ENCODE peak calls at places on chromosomes 4 and X, in ten cellular contexts. O is heart left ventricle, S is tibial artery, G is IMR-90, P is ovary, I is osteocyte, R is MCF 10A, E is GM13977, X is transverse colon, W is Calu3. A is an unnamed sample.

GRCh38 chr4:185201983-185202962 is 1.5 kb downstream of the CFAP97 start:
- DNase-seq in P (no peak), R (no peak), X (no peak), W (peak), I (no peak), G (peak), E (no peak), S (no peak), O (no peak), A (no peak)

GRCh38 chrX:39725928-39726619 is 371.7 kb downstream of the BCOR start:
- DNase-seq in E (no peak), R (peak), S (no peak), G (peak), X (no peak), O (peak), I (no peak), P (no peak), W (no peak), A (no peak)

GRCh38 chr4:71941001-71941400 is 90.8 kb upstream of the NPFFR2 start:
- DNase-seq in O (no peak), W (peak), P (no peak), R (peak), E (peak), G (peak), S (no peak), I (no peak), X (peak), A (peak)

GRCh38 chr4:4762300-4762699 is 97.2 kb upstream of the MSX1 start:
- DNase-seq in G (no peak), S (no peak), E (no peak), O (no peak), W (no peak), I (no peak), P (no peak), R (no peak), X (no peak), A (no peak)

GRCh38 chrX:131067216-131067615 is 9.1 kb downstream of the ARHGAP36 start:
- DNase-seq in X (no peak), S (no peak), I (no peak), O (no peak), G (no peak), R (no peak), W (no peak), E (no peak), P (no peak), A (no peak)

GRCh38 chr4:16858275-16858752 is 40.1 kb downstream of the LDB2 start:
- DNase-seq in I (no peak), W (no peak), P (no peak), X (no peak), R (peak), G (peak), E (no peak), O (peak), S (no peak), A (no peak)

GRCh38 chr4:88975925-88976511 is 81.0 kb downstream of the FAM13A start:
- DNase-seq in O (no peak), I (no peak), G (no peak), W (no peak), P (no peak), E (no peak), S (no peak), X (no peak), R (no peak), A (no peak)

GRCh38 chr4:4763815-4764202 is 95.7 kb upstream of the MSX1 start:
- DNase-seq in S (no peak), O (no peak), E (no peak), X (no peak), G (peak), R (no peak), I (no peak), W (no peak), P (no peak), A (no peak)

GRCh38 chrX:41475611-41476241 is 28.6 kb downstream of the NYX start:
- DNase-seq in G (no peak), P (no peak), O (no peak), R (no peak), W (no peak), S (no peak), E (no peak), X (no peak), I (no peak), A (no peak)

GRCh38 chr4:87492617-87493016 is 36.6 kb downstream of the SPARCL1 start:
- DNase-seq in W (no peak), G (no peak), O (no peak), X (no peak), I (no peak), E (no peak), R (no peak), S (no peak), P (no peak), A (no peak)

GRCh38 chrX:9148626-9149385 is 114.9 kb upstream of the FAM9B start:
- DNase-seq in P (no peak), W (no peak), G (peak), I (no peak), X (no peak), S (peak), O (no peak), R (peak), E (no peak), A (no peak)

GRCh38 chr4:25113915-25114904 is 46.0 kb downstream of the SEPSECS start:
- DNase-seq in W (no peak), S (no peak), G (peak), R (peak), P (no peak), E (no peak), I (no peak), X (no peak), O (no peak), A (no peak)

GRCh38 chr4:159764343-159764952 is 661.6 kb downstream of the RAPGEF2 start:
- DNase-seq in O (no peak), I (no peak), P (no peak), E (peak), W (peak), X (no peak), S (no peak), R (peak), G (no peak), A (no peak)

GRCh38 chrX:105869676-105870075 is 47.3 kb downstream of the NRK start:
- DNase-seq in G (peak), P (no peak), O (no peak), X (no peak), I (no peak), W (no peak), R (no peak), E (no peak), S (no peak), A (no peak)

GRCh38 chr4:1767770-1768366 is 25.2 kb upstream of the FGFR3 start:
- DNase-seq in I (no peak), O (no peak), G (peak), S (no peak), R (no peak), E (peak), P (no peak), W (peak), X (peak), A (peak)

GRCh38 chrX:13906103-13906502 is 89.2 kb upstream of the GPM6B start:
- DNase-seq in W (no peak), X (no peak), I (no peak), S (no peak), O (no peak), G (no peak), E (no peak), R (no peak), P (no peak), A (no peak)

GRCh38 chr4:84644087-84644486 is 61.2 kb downstream of the CDS1 start:
- DNase-seq in R (no peak), S (no peak), I (no peak), E (no peak), P (no peak), O (no peak), W (no peak), G (no peak), X (no peak), A (no peak)

GRCh38 chrX:20270557-20270880 is 3.8 kb upstream of the RPS6KA3 start:
- DNase-seq in S (no peak), X (no peak), I (no peak), O (no peak), W (no peak), R (peak), P (no peak), E (no peak), G (peak), A (no peak)

GRCh38 chr4:5330339-5330738 is 279.1 kb downstream of the STK32B start:
- DNase-seq in S (no peak), X (no peak), E (no peak), G (no peak), I (no peak), P (no peak), W (no peak), R (no peak), O (no peak), A (no peak)

GRCh38 chrX:5650904-5651303 is 577.8 kb downstream of the NLGN4X start:
- DNase-seq in S (no peak), R (no peak), G (no peak), X (no peak), O (no peak), P (no peak), I (no peak), W (no peak), E (no peak), A (no peak)

GRCh38 chr4:68361146-68361589 is 11.3 kb upstream of the YTHDC1 start:
- DNase-seq in E (no peak), P (no peak), X (no peak), O (no peak), I (no peak), R (peak), S (no peak), W (peak), G (peak), A (no peak)

DNA sequence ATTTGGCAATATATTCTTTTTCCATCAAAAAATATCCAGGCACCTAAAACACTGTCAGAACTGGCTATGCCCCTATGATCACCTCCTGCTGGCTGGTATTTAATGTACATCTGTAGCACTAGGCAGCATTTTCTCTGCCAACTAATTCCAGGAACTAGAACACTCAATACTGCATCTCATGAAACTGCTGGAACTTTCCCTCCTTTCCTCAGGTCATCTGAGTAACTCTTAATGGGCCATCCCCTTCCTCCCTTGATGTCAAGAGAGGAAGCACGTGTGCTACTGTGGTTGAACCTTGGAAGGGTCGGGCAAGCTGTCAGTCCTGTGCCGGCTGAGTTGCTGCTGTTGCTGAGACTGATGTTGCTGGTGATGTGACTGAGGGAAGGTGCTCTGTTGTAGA is 39.4 kb downstream of the TMEM165 start:
- DNase-seq in W (peak), P (no peak), G (peak), E (no peak), I (no peak), X (no peak), O (no peak), S (no peak), R (peak), A (no peak)
- TF ChIP-seq CTCF in W (peak), P (no peak), G (peak), E (peak), I (peak), X (peak), O (no peak), S (no peak), R (peak), A (no peak)

GRCh38 chr4:21514022-21514421 is 434.6 kb downstream of the KCNIP4 start:
- DNase-seq in X (no peak), G (no peak), W (no peak), R (no peak), P (no peak), S (no peak), I (no peak), E (no peak), O (no peak), A (no peak)

GRCh38 chr4:21507439-21507838 is 441.1 kb downstream of the KCNIP4 start:
- DNase-seq in G (no peak), W (no peak), S (no peak), P (no peak), I (no peak), X (no peak), O (no peak), E (no peak), R (peak), A (no peak)

GRCh38 chr4:21517460-21517859 is 431.1 kb downstream of the KCNIP4 start:
- DNase-seq in O (no peak), P (no peak), G (no peak), R (no peak), X (no peak), W (no peak), E (no peak), I (no peak), S (no peak), A (no peak)

GRCh38 chr4:21512351-21512750 is 436.2 kb downstream of the KCNIP4 start:
- DNase-seq in W (no peak), G (peak), S (no peak), R (peak), P (no peak), O (no peak), E (peak), X (no peak), I (no peak), A (no peak)
- TF ChIP-seq CTCF in W (no peak), G (peak), S (no peak), R (peak), P (peak), O (peak), E (no peak), X (peak), I (peak), A (peak)

DNA sequence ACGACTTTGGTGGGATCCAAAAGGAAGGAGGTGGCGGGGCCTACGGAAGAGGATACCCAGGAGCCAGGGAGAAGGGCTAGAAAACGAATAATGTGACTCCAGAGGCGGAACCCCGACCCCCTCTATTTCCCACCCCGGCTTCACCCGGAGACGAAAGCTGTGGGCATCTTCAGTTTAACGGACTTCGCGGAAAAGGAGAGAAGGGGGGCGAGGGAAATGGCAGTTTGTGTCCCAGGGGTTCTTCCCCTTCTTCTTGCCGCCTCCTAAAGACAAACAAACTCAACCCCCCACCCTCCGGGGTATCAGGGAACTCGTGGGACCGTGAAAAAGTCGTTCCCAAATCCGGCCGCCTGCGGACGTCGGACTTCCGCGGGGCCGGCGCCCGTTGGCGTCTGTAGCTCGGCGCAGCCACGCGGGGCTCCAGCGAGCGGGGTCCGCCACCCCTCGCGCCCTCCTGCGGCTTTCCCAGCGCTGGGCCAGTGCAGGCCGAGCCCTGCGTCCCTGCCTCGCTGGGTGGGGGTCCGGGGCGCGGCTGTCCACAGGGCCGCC is 3.6 kb upstream of the LEF1 start:
- DNase-seq in S (no peak), O (no peak), G (no peak), R (no peak), I (no peak), W (no peak), X (peak), P (peak), E (peak), A (peak)
- TF ChIP-seq CTCF in S (no peak), O (no peak), G (no peak), R (no peak), I (peak), W (no peak), X (peak), P (no peak), E (peak), A (no peak)

DNA sequence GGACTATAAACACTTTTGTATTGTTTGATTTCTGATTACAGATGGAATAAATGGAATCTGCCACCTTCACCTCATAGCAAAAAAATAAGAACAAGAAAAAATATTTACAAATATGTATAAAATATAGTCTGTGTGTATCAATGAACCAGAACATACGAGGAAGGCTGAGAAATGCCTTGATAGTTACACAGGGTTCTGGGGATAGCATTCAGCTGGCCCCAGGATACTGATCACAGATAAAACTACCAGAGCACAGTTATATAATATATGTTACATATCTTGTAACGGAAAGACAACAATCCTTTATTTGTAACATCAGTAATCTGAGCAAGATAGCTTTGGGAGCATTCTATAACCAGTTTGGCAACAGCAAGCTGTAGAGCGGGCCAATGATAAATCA is 1075.1 kb upstream of the GRID2 start:
- DNase-seq in E (no peak), G (no peak), S (no peak), I (no peak), W (no peak), O (no peak), X (no peak), R (no peak), P (no peak), A (no peak)
- TF ChIP-seq CTCF in E (no peak), G (no peak), S (no peak), I (no peak), W (no peak), O (no peak), X (no peak), R (no peak), P (no peak), A (no peak)

GRCh38 chr4:46844325-46844917 is 64.6 kb downstream of the COX7B2 start:
- DNase-seq in X (peak), E (peak), I (no peak), O (no peak), W (peak), S (peak), G (peak), R (peak), P (no peak), A (peak)
- TF ChIP-seq CTCF in X (peak), E (peak), I (peak), O (peak), W (peak), S (peak), G (peak), R (peak), P (no peak), A (peak)

DNA sequence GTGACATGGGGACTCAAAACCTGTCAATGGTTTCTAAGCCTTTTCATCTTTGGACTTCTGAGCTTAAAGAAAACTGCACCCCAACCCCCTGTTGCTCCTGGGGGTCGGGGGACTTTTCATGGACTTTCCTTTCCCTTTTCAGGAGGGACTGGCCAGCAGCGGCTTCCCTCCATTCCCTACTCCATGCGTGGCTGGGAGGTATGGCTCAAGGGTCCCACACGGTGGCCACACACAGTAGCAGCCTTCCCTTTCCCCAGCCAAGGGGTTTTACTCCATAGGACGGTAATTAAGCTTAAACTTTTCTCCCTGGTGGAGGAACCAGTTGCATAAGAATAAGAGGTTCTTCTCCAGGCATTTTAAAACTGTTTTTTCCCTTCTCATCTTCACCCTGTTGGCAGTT is 325.5 kb downstream of the TLL1 start:
- DNase-seq in G (no peak), P (no peak), I (no peak), W (no peak), S (no peak), X (no peak), E (no peak), O (no peak), R (no peak), A (no peak)
- TF ChIP-seq CTCF in G (no peak), P (no peak), I (no peak), W (no peak), S (no peak), X (no peak), E (no peak), O (no peak), R (no peak), A (no peak)

DNA sequence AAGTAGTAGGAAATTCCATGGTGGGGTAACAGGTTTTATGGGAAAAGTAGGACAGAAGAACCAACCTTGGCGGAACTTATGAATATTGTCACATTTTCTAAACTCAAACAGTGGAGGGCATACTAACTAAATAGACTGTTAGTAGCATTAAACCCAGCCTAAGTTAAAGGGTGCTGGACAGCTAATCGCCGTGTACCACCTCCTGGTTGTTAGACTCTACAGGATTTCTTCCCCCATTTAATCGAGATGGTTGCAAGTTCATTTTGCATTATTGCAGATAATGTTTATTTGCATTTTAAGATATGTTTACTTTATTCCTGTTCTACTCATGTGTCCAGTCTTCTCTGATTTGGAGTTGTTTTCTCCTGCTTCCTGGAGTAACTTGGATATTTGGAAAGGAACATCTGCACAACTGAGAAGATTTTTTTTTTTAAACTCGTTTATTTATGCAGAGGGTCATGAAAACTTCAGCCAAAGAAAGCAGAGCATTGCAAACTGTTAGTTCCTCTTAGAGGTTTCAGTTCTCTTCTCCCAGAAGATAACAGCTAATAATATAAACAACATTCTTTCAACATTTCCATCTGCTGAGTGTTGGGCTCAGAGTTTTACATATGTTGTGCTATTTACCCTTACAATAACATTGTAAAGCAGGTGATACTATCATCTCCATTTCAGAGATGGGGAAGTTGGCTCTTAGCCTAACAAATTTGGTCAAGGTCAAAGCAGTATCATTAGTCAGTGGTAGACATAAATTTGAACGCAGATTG is 51.5 kb upstream of the TBC1D9 start:
- DNase-seq in G (peak), O (no peak), P (no peak), E (peak), R (no peak), W (no peak), S (no peak), I (no peak), X (no peak), A (no peak)
- TF ChIP-seq CTCF in G (no peak), O (no peak), P (no peak), E (no peak), R (no peak), W (no peak), S (no peak), I (no peak), X (no peak), A (no peak)

GRCh38 chrX:149092179-149092578 is 412.9 kb downstream of the IDS start:
- DNase-seq in W (no peak), E (no peak), P (no peak), R (no peak), X (no peak), S (no peak), O (no peak), I (no peak), G (no peak), A (no peak)
- TF ChIP-seq CTCF in W (no peak), E (no peak), P (no peak), R (no peak), X (no peak), S (no peak), O (no peak), I (no peak), G (no peak), A (no peak)

DNA sequence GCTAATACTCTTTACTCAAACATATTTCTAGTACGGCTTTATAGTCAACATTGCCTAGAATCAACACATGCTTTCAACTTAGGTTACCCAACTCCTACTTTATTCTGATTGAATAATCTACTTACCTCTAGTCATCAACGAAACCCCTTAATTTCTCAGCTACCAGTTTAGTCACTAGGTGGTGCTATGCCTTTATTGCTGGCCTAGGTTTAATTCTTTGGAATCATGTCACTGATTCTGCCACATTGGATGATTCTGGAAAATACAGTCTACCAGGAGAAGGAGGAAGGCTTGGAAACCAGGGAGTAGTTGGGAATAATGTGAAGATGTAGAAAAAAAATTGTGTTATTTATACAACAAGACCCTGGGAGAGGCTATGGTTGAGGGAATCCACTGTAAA is 167.7 kb downstream of the DCAF12L2 start:
- DNase-seq in G (no peak), S (no peak), I (no peak), P (no peak), W (no peak), R (peak), O (no peak), E (no peak), X (no peak), A (no peak)
- TF ChIP-seq CTCF in G (peak), S (no peak), I (peak), P (no peak), W (no peak), R (peak), O (no peak), E (peak), X (no peak), A (peak)